ENCODE peak calls at places on chromosomes 13 and 19, in ten cellular contexts. X, E, H, Z, K, B, C, D, R and P are unnamed samples.

GRCh38 chr13:110593430-110594130 is 21.8 kb upstream of the NAXD start:
- DNase-seq in X (no peak), E (no peak), H (no peak), Z (no peak), K (peak), B (peak), C (peak), D (peak), R (no peak), P (peak)

GRCh38 chr13:44407891-44408290 is 34.3 kb downstream of the SERP2 start:
- DNase-seq in X (no peak), E (no peak), H (no peak), Z (no peak), K (no peak), B (no peak), C (peak), D (no peak), R (no peak), P (no peak)

GRCh38 chr19:4980087-4980486 is 11.2 kb downstream of the KDM4B start:
- DNase-seq in X (no peak), E (no peak), H (no peak), Z (no peak), K (no peak), B (no peak), C (no peak), D (no peak), R (no peak), P (no peak)

GRCh38 chr19:32339988-32340874 is 5.2 kb upstream of the ZNF507 start:
- DNase-seq in X (peak), E (peak), H (no peak), Z (peak), K (peak), B (peak), C (peak), D (peak), R (peak), P (peak)

GRCh38 chr19:19212866-19213265 is 1.1 kb downstream of the NCAN start:
- DNase-seq in X (no peak), E (no peak), H (no peak), Z (no peak), K (no peak), B (no peak), C (no peak), D (no peak), R (no peak), P (no peak)

GRCh38 chr13:82829040-82829439 is 1053.2 kb downstream of the SLITRK1 start:
- DNase-seq in X (no peak), E (no peak), H (no peak), Z (no peak), K (no peak), B (no peak), C (no peak), D (no peak), R (no peak), P (no peak)

GRCh38 chr19:662207-662961 is 630 bp downstream of the RNF126 start:
- DNase-seq in X (no peak), E (no peak), H (peak), Z (peak), K (peak), B (peak), C (no peak), D (no peak), R (peak), P (peak)

GRCh38 chr13:29359181-29359580 is 236.3 kb downstream of the SLC7A1 start:
- DNase-seq in X (no peak), E (no peak), H (no peak), Z (no peak), K (no peak), B (no peak), C (peak), D (no peak), R (no peak), P (no peak)

GRCh38 chr13:86591862-86592261 is 792.6 kb upstream of the SLITRK6 start:
- DNase-seq in X (no peak), E (no peak), H (no peak), Z (no peak), K (no peak), B (no peak), C (no peak), D (no peak), R (no peak), P (no peak)

GRCh38 chr13:109156181-109156935 is 526.9 kb downstream of the MYO16 start:
- DNase-seq in X (no peak), E (peak), H (no peak), Z (no peak), K (no peak), B (peak), C (no peak), D (no peak), R (no peak), P (no peak)

GRCh38 chr13:82797876-82798275 is 1084.4 kb downstream of the SLITRK1 start:
- DNase-seq in X (no peak), E (no peak), H (no peak), Z (no peak), K (no peak), B (no peak), C (no peak), D (peak), R (no peak), P (no peak)

GRCh38 chr19:17178291-17178690 is 36.9 kb upstream of the USE1 start:
- DNase-seq in X (no peak), E (no peak), H (no peak), Z (no peak), K (no peak), B (no peak), C (no peak), D (no peak), R (no peak), P (no peak)

GRCh38 chr13:87393358-87393757 is 277.8 kb upstream of the SLITRK5 start:
- DNase-seq in X (no peak), E (no peak), H (no peak), Z (no peak), K (no peak), B (no peak), C (no peak), D (no peak), R (no peak), P (no peak)

GRCh38 chr13:27578121-27579030 is 42.0 kb downstream of the LNX2 start:
- DNase-seq in X (peak), E (no peak), H (no peak), Z (no peak), K (no peak), B (no peak), C (no peak), D (no peak), R (no peak), P (no peak)

GRCh38 chr13:96810104-96810503 is 184.2 kb downstream of the OXGR1 start:
- DNase-seq in X (no peak), E (no peak), H (no peak), Z (no peak), K (no peak), B (no peak), C (no peak), D (no peak), R (no peak), P (no peak)

GRCh38 chr13:109729031-109729870 is 57.1 kb downstream of the IRS2 start:
- DNase-seq in X (no peak), E (no peak), H (no peak), Z (no peak), K (no peak), B (no peak), C (no peak), D (no peak), R (no peak), P (no peak)

GRCh38 chr19:1748703-1749341 is 4.5 kb upstream of the ONECUT3 start:
- DNase-seq in X (no peak), E (no peak), H (no peak), Z (no peak), K (no peak), B (no peak), C (no peak), D (no peak), R (no peak), P (no peak)

GRCh38 chr19:9857076-9857721 is 22.1 kb downstream of the PIN1 start:
- DNase-seq in X (no peak), E (no peak), H (no peak), Z (no peak), K (peak), B (no peak), C (no peak), D (no peak), R (no peak), P (no peak)

GRCh38 chr19:13012690-13013608 is 17.7 kb downstream of the NFIX start:
- DNase-seq in X (no peak), E (no peak), H (no peak), Z (no peak), K (peak), B (peak), C (no peak), D (no peak), R (no peak), P (no peak)

GRCh38 chr13:88979465-88980180 is 1308.5 kb downstream of the SLITRK5 start:
- DNase-seq in X (no peak), E (no peak), H (no peak), Z (no peak), K (peak), B (no peak), C (no peak), D (no peak), R (no peak), P (no peak)

GRCh38 chr19:10602330-10603083 is 15.4 kb upstream of the AP1M2 start:
- DNase-seq in X (peak), E (peak), H (peak), Z (peak), K (peak), B (peak), C (peak), D (peak), R (peak), P (peak)

GRCh38 chr13:30341815-30342570 is 34.6 kb upstream of the KATNAL1 start:
- DNase-seq in X (peak), E (peak), H (no peak), Z (no peak), K (no peak), B (peak), C (peak), D (peak), R (no peak), P (no peak)

GRCh38 chr19:40542197-40542859 is 34.3 kb upstream of the SHKBP1 start:
- DNase-seq in X (no peak), E (no peak), H (no peak), Z (no peak), K (no peak), B (no peak), C (no peak), D (no peak), R (no peak), P (no peak)

GRCh38 chr13:35292329-35292728 is 184.2 kb downstream of the MAB21L1 start:
- DNase-seq in X (no peak), E (no peak), H (no peak), Z (no peak), K (no peak), B (no peak), C (no peak), D (no peak), R (no peak), P (no peak)

GRCh38 chr13:106701810-106702341 is 133.9 kb upstream of the ARGLU1 start:
- DNase-seq in X (no peak), E (no peak), H (no peak), Z (no peak), K (no peak), B (peak), C (no peak), D (no peak), R (no peak), P (no peak)